ENCODE peak calls at places on chromosomes 6 and 20, in ten cellular contexts. G is DND-41, X is spleen, H is left ventricle myocardium inferior, W is breast epithelium, Z is tibial artery, Y is HepG2, L is testis, T is colonic mucosa, U is GM23338. M is an unnamed sample. For H3K27me3, the result is how much of the 10 kb centered on the place peaks cover.

GRCh38 chr20:23143098-23143497 is 57.0 kb upstream of the CD93 start:
- DNase-seq in G (peak), X (no peak), H (no peak), W (no peak), Z (peak), Y (peak), L (peak), T (no peak), U (no peak), M (no peak)

GRCh38 chr20:53574259-53574789 is 19.3 kb downstream of the ZNF217 start:
- DNase-seq in G (no peak), X (no peak), H (no peak), W (no peak), Z (no peak), Y (no peak), L (no peak), T (no peak), U (no peak), M (no peak)

GRCh38 chr6:132813173-132813856 is 1.1 kb upstream of the RPS12 start:
- DNase-seq in G (peak), X (peak), H (peak), W (no peak), Z (peak), Y (peak), L (peak), T (peak), U (peak), M (peak)

GRCh38 chr6:104896914-104897313 is 37.2 kb upstream of the HACE1 start:
- DNase-seq in G (no peak), X (no peak), H (no peak), W (no peak), Z (no peak), Y (no peak), L (no peak), T (no peak), U (peak), M (no peak)

GRCh38 chr6:46170357-46171289 is at the start of gene ENPP5:
- DNase-seq in G (no peak), X (peak), H (peak), W (peak), Z (peak), Y (no peak), L (peak), T (peak), U (peak), M (peak)

GRCh38 chr6:168035098-168035660 is 37.7 kb downstream of the KIF25 start:
- DNase-seq in G (no peak), X (peak), H (peak), W (no peak), Z (peak), Y (no peak), L (peak), T (peak), U (peak), M (no peak)

GRCh38 chr6:138334000-138334399 is 43.7 kb upstream of the SMIM28 start:
- DNase-seq in G (no peak), X (no peak), H (peak), W (no peak), Z (no peak), Y (no peak), L (no peak), T (no peak), U (no peak), M (no peak)

GRCh38 chr20:36153754-36154695 is 515 bp upstream of the EPB41L1 start:
- DNase-seq in G (no peak), X (peak), H (peak), W (peak), Z (peak), Y (peak), L (peak), T (peak), U (peak), M (no peak)

GRCh38 chr6:116410945-116411623 is 40.3 kb downstream of the DSE start:
- DNase-seq in G (no peak), X (no peak), H (peak), W (no peak), Z (no peak), Y (no peak), L (peak), T (no peak), U (no peak), M (no peak)

GRCh38 chr20:24546232-24546892 is 76.9 kb downstream of the SYNDIG1 start:
- DNase-seq in G (no peak), X (no peak), H (no peak), W (no peak), Z (no peak), Y (no peak), L (no peak), T (no peak), U (no peak), M (no peak)

GRCh38 chr6:14037402-14038277 is 79.9 kb upstream of the CD83 start:
- DNase-seq in G (no peak), X (no peak), H (no peak), W (no peak), Z (no peak), Y (no peak), L (no peak), T (no peak), U (no peak), M (no peak)

GRCh38 chr20:51431321-51431720 is 111.2 kb downstream of the NFATC2 start:
- DNase-seq in G (no peak), X (no peak), H (no peak), W (no peak), Z (no peak), Y (no peak), L (no peak), T (no peak), U (no peak), M (no peak)

GRCh38 chr6:156154896-156155295 is 622.3 kb upstream of the ARID1B start:
- DNase-seq in G (no peak), X (no peak), H (no peak), W (no peak), Z (no peak), Y (no peak), L (no peak), T (no peak), U (no peak), M (no peak)

GRCh38 chr6:33313105-33313708 is 671 bp downstream of the TAPBP start:
- DNase-seq in G (peak), X (peak), H (peak), W (no peak), Z (peak), Y (no peak), L (peak), T (no peak), U (peak), M (no peak)

GRCh38 chr6:4641461-4641860 is 134.7 kb upstream of the CDYL start:
- DNase-seq in G (no peak), X (no peak), H (no peak), W (no peak), Z (no peak), Y (no peak), L (no peak), T (no peak), U (no peak), M (no peak)

GRCh38 chr6:4647414-4648365 is 128.5 kb upstream of the CDYL start:
- DNase-seq in G (peak), X (peak), H (peak), W (peak), Z (peak), Y (peak), L (peak), T (peak), U (peak), M (peak)

GRCh38 chr6:4649728-4650127 is 126.5 kb upstream of the CDYL start:
- DNase-seq in G (no peak), X (no peak), H (no peak), W (no peak), Z (no peak), Y (no peak), L (no peak), T (no peak), U (no peak), M (no peak)

GRCh38 chr6:4644962-4645361 is 131.2 kb upstream of the CDYL start:
- DNase-seq in G (no peak), X (no peak), H (no peak), W (no peak), Z (no peak), Y (no peak), L (no peak), T (no peak), U (no peak), M (no peak)

GRCh38 chr6:4645713-4646356 is 130.4 kb upstream of the CDYL start:
- DNase-seq in G (no peak), X (no peak), H (no peak), W (no peak), Z (no peak), Y (no peak), L (no peak), T (no peak), U (peak), M (no peak)
- H3K4me3 ChIP-seq in G (no peak), X (no peak), H (no peak), W (no peak), Z (no peak), Y (no peak), L (no peak), T (no peak), U (no peak), M (no peak)

DNA sequence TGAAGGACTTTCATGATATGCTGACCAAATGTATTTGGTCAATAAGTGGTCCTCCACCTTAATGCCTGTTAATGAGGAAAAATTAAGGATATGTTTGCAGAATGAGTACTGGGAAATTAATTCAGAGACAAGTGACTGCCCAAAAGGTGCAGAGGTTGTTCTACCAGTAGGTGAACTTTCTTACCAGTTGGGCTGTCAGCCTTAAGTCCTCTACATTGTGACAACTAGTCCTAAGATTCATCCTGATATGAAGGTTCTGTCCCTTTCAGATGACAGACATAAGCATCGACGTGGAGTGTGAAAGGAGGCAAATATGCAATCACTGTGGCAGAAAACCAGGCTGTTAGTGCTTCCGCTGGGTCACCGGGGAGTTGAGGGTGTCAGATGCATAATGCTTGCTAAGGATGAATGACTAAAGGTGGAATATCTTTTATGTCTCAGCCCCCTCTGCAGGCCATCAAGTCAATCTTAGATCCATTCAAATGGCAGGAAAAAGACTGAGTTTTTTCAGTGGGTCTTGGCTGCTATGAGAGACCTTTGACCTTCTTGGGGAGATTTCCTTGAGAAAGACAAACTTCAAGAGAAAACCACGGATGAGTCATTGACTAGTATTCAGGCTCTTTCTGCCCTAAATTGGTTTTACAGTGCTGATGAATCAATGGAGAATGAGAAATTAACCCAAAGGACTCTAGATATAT is 226.0 kb downstream of the TPBG start:
- DNase-seq in G (no peak), X (no peak), H (no peak), W (no peak), Z (no peak), Y (peak), L (no peak), T (no peak), U (peak), M (peak)
- TF ChIP-seq CTCF in G (no peak), X (no peak), H (no peak), W (no peak), Z (no peak), Y (peak), L (no peak), T (no peak), U (peak), M (peak)

DNA sequence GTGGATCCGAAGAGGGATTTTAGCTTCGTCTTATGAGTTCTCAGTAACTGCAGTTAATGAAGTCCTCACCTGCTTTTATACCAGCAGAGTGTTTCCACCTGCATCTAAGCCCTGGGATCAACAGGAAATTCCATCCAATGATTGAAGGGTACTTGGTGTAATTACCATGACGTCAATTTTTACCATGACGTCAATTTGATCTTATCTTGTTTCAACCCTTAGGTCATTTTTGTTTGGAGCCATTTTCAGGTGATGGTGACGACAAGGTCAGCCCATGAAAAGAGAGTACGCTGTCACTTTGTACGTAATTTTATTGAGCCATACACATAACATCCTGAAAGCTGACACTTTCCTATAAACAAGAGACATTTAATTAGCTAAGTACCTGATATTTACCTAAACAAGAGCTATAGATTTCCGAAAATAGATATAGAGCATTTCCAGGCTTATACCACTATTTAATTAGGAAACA is at the start of gene CGA:
- DNase-seq in G (no peak), X (no peak), H (no peak), W (no peak), Z (no peak), Y (no peak), L (no peak), T (no peak), U (no peak), M (no peak)
- H3K27me3 ChIP-seq in G (under half), X (under half), H (under half), W (under half), Z (under half), Y (under half), L (under half), T (under half), U (under half), M (under half)

DNA sequence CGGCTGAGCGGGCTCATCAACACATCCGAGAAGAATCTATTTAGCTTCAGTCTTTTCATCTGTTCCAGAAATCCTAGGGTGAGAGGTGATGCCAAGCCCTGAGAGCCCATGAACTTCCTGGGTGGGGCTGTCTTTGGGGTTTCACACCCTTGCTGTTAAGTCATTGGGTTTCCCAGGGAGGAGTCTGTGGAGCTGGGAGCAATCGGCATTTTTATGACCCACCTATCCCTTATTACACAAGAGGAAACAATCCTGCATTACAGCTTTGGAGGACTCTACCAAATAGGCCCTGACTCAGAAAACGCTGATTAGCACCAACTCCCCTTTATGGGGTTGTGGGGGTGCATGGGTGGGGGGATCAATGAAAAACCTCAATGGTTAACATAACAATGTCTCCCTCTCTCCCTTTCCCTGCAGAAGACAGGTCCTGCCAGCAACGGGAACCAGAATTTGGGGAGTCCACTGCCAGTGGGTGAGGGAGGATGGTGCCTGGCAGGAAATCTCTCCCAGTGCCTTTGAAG is 46.3 kb downstream of the EZR start:
- DNase-seq in G (no peak), X (no peak), H (no peak), W (no peak), Z (no peak), Y (no peak), L (no peak), T (peak), U (no peak), M (no peak)
- H3K4me3 ChIP-seq in G (no peak), X (no peak), H (no peak), W (no peak), Z (no peak), Y (no peak), L (no peak), T (no peak), U (no peak), M (no peak)

GRCh38 chr20:45539382-45539781 is at the start of gene WFDC6:
- DNase-seq in G (no peak), X (no peak), H (no peak), W (no peak), Z (no peak), Y (no peak), L (no peak), T (no peak), U (no peak), M (no peak)

DNA sequence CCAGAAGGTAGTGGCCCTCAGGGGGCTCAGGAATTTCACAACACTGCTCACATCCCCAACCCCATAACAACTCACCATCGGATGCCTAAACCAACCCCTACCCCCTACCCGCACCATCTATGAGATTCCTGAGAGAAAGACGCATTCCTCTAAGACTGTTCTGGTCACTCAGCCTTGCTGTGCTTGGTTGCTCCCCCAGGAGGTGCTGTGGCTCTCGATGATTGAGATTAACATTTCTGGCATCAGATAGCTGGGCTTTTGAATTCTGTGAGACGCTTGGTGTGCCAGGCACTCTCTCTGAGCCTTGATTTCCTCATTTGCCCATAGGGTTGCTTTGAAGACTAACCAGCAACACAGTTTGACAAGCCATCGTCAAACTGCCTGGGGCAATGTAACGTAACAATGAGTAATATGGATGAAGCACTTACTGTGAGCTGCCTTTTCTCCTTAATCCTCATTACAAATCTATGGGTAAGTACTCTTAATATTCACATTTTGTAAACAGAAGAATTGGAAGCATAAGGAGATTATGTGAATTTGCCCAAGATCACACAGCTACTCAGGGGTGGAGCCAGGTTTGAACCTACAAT is 978 bp downstream of the WFDC6 start:
- DNase-seq in G (no peak), X (no peak), H (no peak), W (no peak), Z (no peak), Y (no peak), L (no peak), T (no peak), U (peak), M (no peak)
- TF ChIP-seq CTCF in G (peak), X (no peak), H (no peak), W (no peak), Z (no peak), Y (no peak), L (no peak), T (no peak), U (peak), M (peak)